ENCODE peak calls at places on chromosome 6, in five cellular contexts. H is colonic mucosa; C is CD4-positive, alpha-beta T cell; U is psoas muscle; K is A549. O is an unnamed sample.

GRCh38 chr6:158020811-158021210 is 39.1 kb downstream of the SYNJ2 start:
- DNase-seq in H (no peak), C (no peak), U (no peak), K (no peak), O (no peak)

GRCh38 chr6:13614126-13614925 is 809 bp upstream of the NOL7 start:
- DNase-seq in H (peak; percentile 58), C (peak; percentile 9), U (peak; percentile 74), K (no peak), O (peak; percentile 63)

GRCh38 chr6:36559394-36559793 is 12.1 kb upstream of the STK38 start:
- DNase-seq in H (no peak), C (no peak), U (no peak), K (no peak), O (no peak)

GRCh38 chr6:25447570-25447929 is 168.4 kb downstream of the CARMIL1 start:
- DNase-seq in H (no peak), C (no peak), U (no peak), K (no peak), O (peak; percentile 38)

GRCh38 chr6:131761061-131761761 is 46.6 kb upstream of the ENPP1 start:
- DNase-seq in H (no peak), C (no peak), U (no peak), K (no peak), O (no peak)

GRCh38 chr6:160177220-160177619 is 55.6 kb downstream of the SLC22A1 start:
- DNase-seq in H (no peak), C (no peak), U (no peak), K (peak; percentile 42), O (no peak)

GRCh38 chr6:166258854-166259276 is 49.3 kb downstream of the PRR18 start:
- DNase-seq in H (no peak), C (peak; percentile 50), U (peak; percentile 65), K (no peak), O (no peak)

GRCh38 chr6:124869412-124869811 is 92.8 kb upstream of the RNF217 start:
- DNase-seq in H (no peak), C (no peak), U (no peak), K (no peak), O (no peak)

GRCh38 chr6:148251891-148252290 is 90.7 kb upstream of the SASH1 start:
- DNase-seq in H (no peak), C (no peak), U (no peak), K (no peak), O (no peak)

GRCh38 chr6:13466304-13467215 is 20.8 kb downstream of the GFOD1 start:
- DNase-seq in H (no peak), C (no peak), U (no peak), K (no peak), O (no peak)

GRCh38 chr6:130434174-130434873 is 68.5 kb downstream of the TMEM200A start:
- DNase-seq in H (no peak), C (no peak), U (no peak), K (no peak), O (no peak)

GRCh38 chr6:144710207-144710606 is 425.1 kb downstream of the UTRN start:
- DNase-seq in H (no peak), C (no peak), U (no peak), K (peak; percentile 5), O (no peak)

GRCh38 chr6:136566007-136566487 is 15.8 kb upstream of the MAP7 start:
- DNase-seq in H (peak; percentile 79), C (no peak), U (no peak), K (no peak), O (no peak)

GRCh38 chr6:32529697-32530429 is at the start of gene HLA-DRB5:
- DNase-seq in H (no peak), C (no peak), U (peak; percentile 45), K (no peak), O (no peak)

GRCh38 chr6:161744211-161745067 is 470.6 kb upstream of the AGPAT4 start:
- DNase-seq in H (no peak), C (no peak), U (no peak), K (no peak), O (no peak)

GRCh38 chr6:4370066-4370465 is 234.7 kb upstream of the ECI2 start:
- DNase-seq in H (no peak), C (no peak), U (no peak), K (peak; percentile 45), O (no peak)

GRCh38 chr6:43997342-43997677 is 129.9 kb downstream of the MRPL14 start:
- DNase-seq in H (peak; percentile 80), C (no peak), U (no peak), K (no peak), O (no peak)

GRCh38 chr6:40896696-40897095 is 142.3 kb downstream of the UNC5CL start:
- DNase-seq in H (no peak), C (no peak), U (no peak), K (no peak), O (no peak)

GRCh38 chr6:134519456-134519855 is 201.5 kb upstream of the SGK1 start:
- DNase-seq in H (no peak), C (peak; percentile 15), U (peak; percentile 58), K (no peak), O (no peak)

GRCh38 chr6:147930743-147931142 is 411.9 kb upstream of the SASH1 start:
- DNase-seq in H (no peak), C (no peak), U (no peak), K (no peak), O (no peak)

GRCh38 chr6:31381666-31382065 is 21.7 kb upstream of the MICA start:
- DNase-seq in H (no peak), C (no peak), U (no peak), K (no peak), O (no peak)

GRCh38 chr6:92779758-92780157 is 639.6 kb downstream of the EPHA7 start:
- DNase-seq in H (no peak), C (no peak), U (no peak), K (no peak), O (no peak)

GRCh38 chr6:79076160-79076559 is 1.9 kb downstream of the PHIP start:
- DNase-seq in H (no peak), C (no peak), U (no peak), K (no peak), O (no peak)

GRCh38 chr6:160831751-160832150 is 129.7 kb downstream of the PLG start:
- DNase-seq in H (no peak), C (no peak), U (no peak), K (peak; percentile 9), O (no peak)

GRCh38 chr6:53310751-53311585 is 37.8 kb downstream of the ELOVL5 start:
- DNase-seq in H (no peak), C (no peak), U (no peak), K (no peak), O (no peak)

GRCh38 chr6:55917756-55918415 is 42.5 kb upstream of the BMP5 start:
- DNase-seq in H (no peak), C (no peak), U (no peak), K (no peak), O (no peak)

GRCh38 chr6:43842231-43842794 is 72.3 kb downstream of the VEGFA start:
- DNase-seq in H (no peak), C (no peak), U (no peak), K (no peak), O (no peak)

GRCh38 chr6:11139051-11139960 is 27.8 kb upstream of the ERVFRD-1 start:
- DNase-seq in H (no peak), C (no peak), U (no peak), K (no peak), O (no peak)

DNA sequence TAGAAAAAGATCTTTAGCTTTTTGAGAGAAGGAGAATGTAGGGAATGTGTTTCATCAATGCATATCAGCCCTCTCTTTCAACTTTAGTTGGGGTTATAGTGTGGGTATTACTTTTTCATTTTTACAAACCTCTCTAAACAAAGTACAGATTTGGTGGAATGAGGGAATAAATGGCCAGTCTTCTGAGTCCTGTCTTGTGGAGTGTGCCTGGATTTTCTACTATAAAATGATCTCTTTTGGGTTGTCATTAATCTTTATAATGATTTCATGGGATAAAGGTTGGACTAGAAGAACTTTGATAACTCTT is 209.3 kb downstream of the RNF144B start:
- DNase-seq in H (no peak), C (no peak), U (no peak), K (no peak), O (no peak)
- TF ChIP-seq CTCF in H (no peak), C (peak; percentile 66), U (no peak), K (no peak), O (peak; percentile 54)

GRCh38 chr6:168314948-168315347 is 4.6 kb downstream of the DACT2 start:
- DNase-seq in H (no peak), C (no peak), U (no peak), K (peak; percentile 23), O (no peak)
- TF ChIP-seq CTCF in H (no peak), C (no peak), U (no peak), K (peak; percentile 20), O (no peak)

GRCh38 chr6:61887425-61887824 is 398.6 kb downstream of the KHDRBS2 start:
- DNase-seq in H (no peak), C (no peak), U (no peak), K (no peak), O (no peak)

GRCh38 chr6:61886608-61887259 is 399.3 kb downstream of the KHDRBS2 start:
- DNase-seq in H (no peak), C (no peak), U (no peak), K (no peak), O (no peak)
- TF ChIP-seq CTCF in H (no peak), C (no peak), U (no peak), K (no peak), O (no peak)

GRCh38 chr6:107185570-107185969 is 70.3 kb upstream of the BEND3 start:
- DNase-seq in H (no peak), C (no peak), U (no peak), K (peak; percentile 21), O (peak; percentile 11)
- TF ChIP-seq CTCF in H (no peak), C (no peak), U (no peak), K (peak; percentile 26), O (no peak)

DNA sequence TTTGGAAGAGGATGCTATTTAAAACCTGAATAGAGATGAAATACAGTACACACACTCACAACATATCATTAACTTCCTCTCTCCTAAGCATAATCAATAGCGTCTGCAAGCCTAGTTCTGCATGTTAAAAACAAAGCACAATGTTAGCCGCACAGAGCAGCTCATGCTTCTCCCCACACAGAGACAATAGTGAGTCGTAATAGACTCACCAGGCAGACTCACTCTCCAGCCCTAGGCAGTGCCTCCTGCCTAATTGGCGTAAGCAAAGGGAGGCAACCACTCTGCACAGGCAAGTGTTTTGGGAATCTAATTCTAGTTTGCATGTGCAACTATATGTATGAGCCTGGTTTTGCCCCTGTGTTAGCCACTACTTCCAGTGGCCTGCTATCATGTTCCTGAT is 45.7 kb upstream of the ARID1B start:
- DNase-seq in H (no peak), C (no peak), U (no peak), K (peak; percentile 12), O (no peak)
- TF ChIP-seq CTCF in H (no peak), C (no peak), U (no peak), K (no peak), O (no peak)

GRCh38 chr6:87026961-87027360 is 67.9 kb downstream of the CGA start:
- DNase-seq in H (no peak), C (no peak), U (no peak), K (no peak), O (no peak)

GRCh38 chr6:87029711-87030314 is 65.1 kb downstream of the CGA start:
- DNase-seq in H (no peak), C (no peak), U (no peak), K (peak; percentile 56), O (no peak)
- TF ChIP-seq CTCF in H (peak; percentile 38), C (peak; percentile 45), U (peak; percentile 33), K (peak; percentile 46), O (peak; percentile 81)

GRCh38 chr6:83804886-83805285 is 48.3 kb upstream of the RIPPLY2 start:
- DNase-seq in H (no peak), C (no peak), U (no peak), K (no peak), O (no peak)
- TF ChIP-seq CTCF in H (no peak), C (no peak), U (no peak), K (no peak), O (no peak)

GRCh38 chr6:35403544-35404442 is 48.3 kb upstream of the FANCE start:
- DNase-seq in H (no peak), C (no peak), U (no peak), K (no peak), O (no peak)
- TF ChIP-seq CTCF in H (no peak), C (no peak), U (no peak), K (no peak), O (no peak)